ENCODE peak calls at places on chromosomes 12 and 14, in five cellular contexts. One of them, this sample, is unnamed.

GRCh38 chr14:89648924-89649323 is 231.9 kb upstream of the FOXN3 start:
- DNase-seq in naive thymus-derived CD4-positive, alpha-beta T cell: no peak
- DNase-seq in cerebellum: no peak
- DNase-seq in sciatic nerve: no peak
- DNase-seq in LoVo: no peak
- DNase-seq in this sample: no peak

GRCh38 chr14:101200008-101200649 is 296.6 kb upstream of the RTL1 start:
- DNase-seq in naive thymus-derived CD4-positive, alpha-beta T cell: no peak
- DNase-seq in cerebellum: no peak
- DNase-seq in sciatic nerve: peak
- DNase-seq in LoVo: no peak
- DNase-seq in this sample: no peak

GRCh38 chr12:34346372-34347034 is 324.2 kb downstream of the ALG10 start:
- DNase-seq in naive thymus-derived CD4-positive, alpha-beta T cell: no peak
- DNase-seq in cerebellum: no peak
- DNase-seq in sciatic nerve: no peak
- DNase-seq in LoVo: peak
- DNase-seq in this sample: no peak

GRCh38 chr12:111412007-111412829 is 6.5 kb downstream of the SH2B3 start:
- DNase-seq in naive thymus-derived CD4-positive, alpha-beta T cell: no peak
- DNase-seq in cerebellum: no peak
- DNase-seq in sciatic nerve: no peak
- DNase-seq in LoVo: no peak
- DNase-seq in this sample: no peak

GRCh38 chr14:31124197-31124596 is 83.4 kb downstream of the HECTD1 start:
- DNase-seq in naive thymus-derived CD4-positive, alpha-beta T cell: peak
- DNase-seq in cerebellum: no peak
- DNase-seq in sciatic nerve: no peak
- DNase-seq in LoVo: no peak
- DNase-seq in this sample: no peak

GRCh38 chr14:20820063-20820904 is 17.6 kb upstream of the RNASE1 start:
- DNase-seq in naive thymus-derived CD4-positive, alpha-beta T cell: no peak
- DNase-seq in cerebellum: no peak
- DNase-seq in sciatic nerve: no peak
- DNase-seq in LoVo: peak
- DNase-seq in this sample: no peak

GRCh38 chr12:103011974-103012763 is 54.7 kb downstream of the ASCL1 start:
- DNase-seq in naive thymus-derived CD4-positive, alpha-beta T cell: no peak
- DNase-seq in cerebellum: no peak
- DNase-seq in sciatic nerve: no peak
- DNase-seq in LoVo: no peak
- DNase-seq in this sample: no peak

GRCh38 chr14:104316121-104316722 is 177.8 kb downstream of the KIF26A start:
- DNase-seq in naive thymus-derived CD4-positive, alpha-beta T cell: no peak
- DNase-seq in cerebellum: no peak
- DNase-seq in sciatic nerve: peak
- DNase-seq in LoVo: no peak
- DNase-seq in this sample: no peak

GRCh38 chr12:11576104-11576503 is 73.4 kb upstream of the ETV6 start:
- DNase-seq in naive thymus-derived CD4-positive, alpha-beta T cell: no peak
- DNase-seq in cerebellum: no peak
- DNase-seq in sciatic nerve: no peak
- DNase-seq in LoVo: peak
- DNase-seq in this sample: no peak

GRCh38 chr14:54349713-54350112 is 47.1 kb upstream of the CDKN3 start:
- DNase-seq in naive thymus-derived CD4-positive, alpha-beta T cell: no peak
- DNase-seq in cerebellum: peak
- DNase-seq in sciatic nerve: no peak
- DNase-seq in LoVo: no peak
- DNase-seq in this sample: no peak

GRCh38 chr12:19002192-19002591 is 127.3 kb upstream of the PLEKHA5 start:
- DNase-seq in naive thymus-derived CD4-positive, alpha-beta T cell: no peak
- DNase-seq in cerebellum: no peak
- DNase-seq in sciatic nerve: no peak
- DNase-seq in LoVo: no peak
- DNase-seq in this sample: no peak

GRCh38 chr12:8504351-8504750 is 9.0 kb upstream of the CLEC4D start:
- DNase-seq in naive thymus-derived CD4-positive, alpha-beta T cell: no peak
- DNase-seq in cerebellum: no peak
- DNase-seq in sciatic nerve: no peak
- DNase-seq in LoVo: no peak
- DNase-seq in this sample: no peak

GRCh38 chr14:56331815-56332214 is 213.6 kb downstream of the PELI2 start:
- DNase-seq in naive thymus-derived CD4-positive, alpha-beta T cell: no peak
- DNase-seq in cerebellum: no peak
- DNase-seq in sciatic nerve: no peak
- DNase-seq in LoVo: no peak
- DNase-seq in this sample: no peak

This sample was measured in naive B cell.